ENCODE peak calls at places on chromosomes 7 and 10, in eight cellular contexts. V, R, A, N, O, W, T and Q are unnamed samples.

GRCh38 chr10:94088926-94089381 is 95.2 kb downstream of the PLCE1 start:
- DNase-seq in V (no peak), R (peak), A (peak), N (no peak), O (peak), W (no peak), T (peak), Q (no peak)

GRCh38 chr7:42232275-42232674 is 4.7 kb downstream of the GLI3 start:
- DNase-seq in V (no peak), R (peak), A (no peak), N (no peak), O (peak), W (no peak), T (peak), Q (no peak)

GRCh38 chr10:92990615-92991014 is 70.0 kb upstream of the CYP26C1 start:
- DNase-seq in V (no peak), R (peak), A (no peak), N (no peak), O (no peak), W (no peak), T (no peak), Q (no peak)

GRCh38 chr10:17200885-17201164 is 647 bp downstream of the TRDMT1 start:
- DNase-seq in V (no peak), R (peak), A (no peak), N (peak), O (peak), W (peak), T (no peak), Q (no peak)

GRCh38 chr7:158282461-158283001 is 305.1 kb downstream of the PTPRN2 start:
- DNase-seq in V (peak), R (no peak), A (no peak), N (no peak), O (no peak), W (no peak), T (no peak), Q (no peak)

GRCh38 chr10:97673736-97674525 is 13.1 kb downstream of the AVPI1 start:
- DNase-seq in V (no peak), R (peak), A (no peak), N (peak), O (peak), W (no peak), T (peak), Q (no peak)

GRCh38 chr7:51303142-51303525 is 13.5 kb downstream of the COBL start:
- DNase-seq in V (no peak), R (no peak), A (no peak), N (no peak), O (no peak), W (no peak), T (no peak), Q (no peak)

GRCh38 chr7:90973146-90973545 is 291.1 kb upstream of the FZD1 start:
- DNase-seq in V (no peak), R (peak), A (no peak), N (no peak), O (no peak), W (no peak), T (peak), Q (no peak)

GRCh38 chr7:44307905-44308740 is 17.3 kb downstream of the CAMK2B start:
- DNase-seq in V (peak), R (no peak), A (no peak), N (no peak), O (no peak), W (no peak), T (no peak), Q (no peak)

GRCh38 chr10:104711167-104711765 is 70.2 kb downstream of the SORCS3 start:
- DNase-seq in V (no peak), R (no peak), A (no peak), N (no peak), O (no peak), W (no peak), T (no peak), Q (no peak)

GRCh38 chr10:104254493-104255243 is at the start of gene GSTO1:
- DNase-seq in V (peak), R (peak), A (peak), N (peak), O (peak), W (peak), T (peak), Q (peak)

GRCh38 chr10:14604181-14605142 is 170.2 kb downstream of the FAM107B start:
- DNase-seq in V (peak), R (peak), A (no peak), N (peak), O (peak), W (peak), T (peak), Q (peak)

GRCh38 chr10:126500866-126501265 is 112.6 kb upstream of the ADAM12 start:
- DNase-seq in V (no peak), R (peak), A (peak), N (no peak), O (peak), W (no peak), T (peak), Q (no peak)

GRCh38 chr10:104437226-104437625 is 83.6 kb downstream of the CFAP58 start:
- DNase-seq in V (no peak), R (peak), A (no peak), N (no peak), O (no peak), W (no peak), T (no peak), Q (no peak)

GRCh38 chr10:125132331-125132730 is 28.0 kb downstream of the CTBP2 start:
- DNase-seq in V (peak), R (peak), A (no peak), N (no peak), O (no peak), W (no peak), T (no peak), Q (no peak)

GRCh38 chr10:79264942-79265341 is 82.3 kb upstream of the PPIF start:
- DNase-seq in V (no peak), R (peak), A (no peak), N (no peak), O (no peak), W (no peak), T (no peak), Q (no peak)

GRCh38 chr10:118033905-118034304 is 12.8 kb downstream of the RAB11FIP2 start:
- DNase-seq in V (no peak), R (peak), A (no peak), N (no peak), O (peak), W (no peak), T (no peak), Q (no peak)

GRCh38 chr10:70575486-70575873 is 27.1 kb downstream of the PRF1 start:
- DNase-seq in V (peak), R (no peak), A (no peak), N (peak), O (no peak), W (no peak), T (no peak), Q (no peak)

GRCh38 chr7:116697152-116697551 is 25.2 kb downstream of the MET start:
- DNase-seq in V (no peak), R (no peak), A (no peak), N (no peak), O (no peak), W (no peak), T (no peak), Q (no peak)

GRCh38 chr7:70506463-70506862 is 625.5 kb upstream of the GALNT17 start:
- DNase-seq in V (no peak), R (no peak), A (no peak), N (no peak), O (peak), W (no peak), T (no peak), Q (no peak)

GRCh38 chr10:118835682-118836326 is 81.0 kb upstream of the CACUL1 start:
- DNase-seq in V (no peak), R (no peak), A (no peak), N (no peak), O (peak), W (peak), T (no peak), Q (no peak)

GRCh38 chr7:108736266-108736891 is 166.7 kb downstream of the DNAJB9 start:
- DNase-seq in V (no peak), R (no peak), A (no peak), N (no peak), O (no peak), W (no peak), T (no peak), Q (no peak)

GRCh38 chr10:34124522-34125035 is 690.5 kb downstream of the PARD3 start:
- DNase-seq in V (no peak), R (peak), A (no peak), N (no peak), O (peak), W (peak), T (peak), Q (no peak)

GRCh38 chr10:79158402-79159097 is 89.8 kb downstream of the ZMIZ1 start:
- DNase-seq in V (no peak), R (no peak), A (no peak), N (no peak), O (no peak), W (no peak), T (no peak), Q (no peak)

GRCh38 chr7:23246540-23246939 is at the start of gene GPNMB:
- DNase-seq in V (no peak), R (peak), A (peak), N (no peak), O (peak), W (no peak), T (peak), Q (no peak)

GRCh38 chr10:114525368-114525949 is 121.2 kb upstream of the AFAP1L2 start:
- DNase-seq in V (no peak), R (no peak), A (no peak), N (no peak), O (peak), W (no peak), T (no peak), Q (no peak)

GRCh38 chr7:5179756-5180155 is 10.3 kb upstream of the WIPI2 start:
- DNase-seq in V (no peak), R (no peak), A (no peak), N (no peak), O (no peak), W (no peak), T (no peak), Q (no peak)

GRCh38 chr7:113004726-113005454 is 81.7 kb downstream of the GPR85 start:
- DNase-seq in V (no peak), R (no peak), A (no peak), N (no peak), O (no peak), W (no peak), T (no peak), Q (no peak)

GRCh38 chr10:55629792-55630490 is 731.1 kb downstream of the ZWINT start:
- DNase-seq in V (peak), R (peak), A (no peak), N (no peak), O (peak), W (peak), T (no peak), Q (no peak)
- TF ChIP-seq CTCF in V (peak), R (peak), A (peak), N (no peak), O (peak), W (peak), T (peak), Q (no peak)

DNA sequence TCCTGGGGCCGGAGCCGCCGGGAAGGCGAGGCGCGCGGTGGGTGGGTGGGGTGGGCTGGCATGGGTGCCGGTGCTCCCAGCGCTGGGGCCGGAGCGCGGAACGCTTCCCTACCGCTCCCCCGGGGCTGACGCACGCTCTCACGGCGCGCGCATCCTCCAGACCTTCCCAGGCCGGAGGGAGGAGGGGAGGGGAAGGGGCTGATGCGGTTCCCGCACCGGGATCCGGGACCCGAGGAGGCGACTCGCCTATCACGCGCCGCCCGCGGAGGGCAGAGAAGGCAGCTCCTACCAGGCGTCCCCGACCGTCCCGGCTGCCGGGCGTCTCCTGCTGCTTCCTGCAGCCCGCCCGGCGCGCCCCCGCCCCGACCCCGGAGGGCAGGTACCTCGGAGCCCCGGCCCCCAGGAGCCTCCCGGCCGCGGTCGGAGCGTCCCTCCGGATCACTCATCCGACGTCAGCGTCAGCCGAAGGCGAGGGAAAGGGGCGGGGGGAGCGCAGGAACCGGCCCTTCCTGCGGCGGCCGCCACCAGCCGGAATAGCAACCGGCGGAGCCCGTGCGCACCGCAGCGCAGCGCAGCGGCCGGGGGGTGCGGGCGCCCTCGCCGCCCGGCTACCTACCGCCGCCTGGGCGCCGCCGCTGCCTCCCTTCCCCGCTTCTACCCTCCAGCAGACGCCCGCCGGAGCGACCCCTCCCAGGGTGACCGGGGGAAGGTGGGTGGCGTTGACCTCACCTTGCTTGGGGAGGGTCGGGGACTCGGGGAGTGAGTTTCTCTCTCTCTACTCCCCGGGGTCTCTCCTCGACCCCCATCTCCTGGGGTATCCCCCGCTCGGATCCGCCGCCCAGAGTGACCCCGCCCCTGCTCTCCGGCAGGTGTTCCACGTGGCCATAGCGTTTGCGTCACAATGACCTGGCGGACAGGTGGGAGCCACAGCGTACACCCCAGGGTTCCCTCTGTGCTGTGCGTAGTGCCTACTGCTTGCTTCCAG is at the start of gene ICA1:
- DNase-seq in V (peak), R (no peak), A (no peak), N (peak), O (peak), W (peak), T (peak), Q (no peak)
- TF ChIP-seq CTCF in V (no peak), R (no peak), A (no peak), N (no peak), O (no peak), W (no peak), T (no peak), Q (no peak)

GRCh38 chr7:20328692-20329091 is 2.0 kb upstream of the ITGB8 start:
- DNase-seq in V (no peak), R (no peak), A (no peak), N (no peak), O (no peak), W (no peak), T (no peak), Q (no peak)

GRCh38 chr7:20330797-20331230 is at the start of gene ITGB8:
- DNase-seq in V (no peak), R (no peak), A (no peak), N (peak), O (no peak), W (peak), T (no peak), Q (no peak)

GRCh38 chr7:20331231-20331880 is 656 bp downstream of the ITGB8 start:
- DNase-seq in V (peak), R (peak), A (no peak), N (peak), O (peak), W (no peak), T (no peak), Q (no peak)

GRCh38 chr7:20329389-20330175 is 1.1 kb upstream of the ITGB8 start:
- DNase-seq in V (peak), R (peak), A (no peak), N (peak), O (peak), W (peak), T (peak), Q (no peak)

DNA sequence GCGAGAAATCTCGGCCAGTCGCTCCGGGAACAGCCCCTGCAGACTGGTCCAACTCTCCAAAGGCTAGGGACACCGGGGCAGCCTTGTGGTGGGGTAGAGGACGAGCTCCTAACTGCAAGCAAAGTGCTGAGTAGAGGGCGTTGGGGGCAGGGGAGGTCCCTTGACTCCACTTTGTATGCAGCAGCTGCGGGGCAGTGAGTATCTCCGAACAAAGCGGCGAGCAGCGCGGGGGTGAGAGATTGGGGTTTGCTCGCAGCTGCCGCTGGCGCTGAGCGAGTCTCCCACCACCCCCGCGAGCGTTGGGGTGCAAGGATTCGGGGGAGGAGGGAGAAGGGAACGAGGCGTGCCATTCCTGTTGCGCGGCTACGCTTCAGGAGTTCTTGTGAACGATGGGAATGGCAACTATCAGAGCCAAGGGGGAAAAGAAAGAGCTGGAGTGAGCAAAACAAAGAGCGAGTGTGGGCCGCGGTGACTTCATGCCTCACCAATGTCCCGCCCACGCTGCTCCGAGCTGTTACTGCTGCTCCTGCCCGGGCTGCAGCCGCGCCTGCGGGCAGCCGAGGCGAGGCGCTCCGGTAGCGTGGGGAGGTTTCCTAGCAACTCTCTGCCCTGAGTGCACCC is 414 bp upstream of the ITGB8 start:
- DNase-seq in V (peak), R (peak), A (peak), N (peak), O (peak), W (peak), T (peak), Q (no peak)
- TF ChIP-seq CTCF in V (no peak), R (no peak), A (no peak), N (no peak), O (no peak), W (no peak), T (no peak), Q (no peak)

DNA sequence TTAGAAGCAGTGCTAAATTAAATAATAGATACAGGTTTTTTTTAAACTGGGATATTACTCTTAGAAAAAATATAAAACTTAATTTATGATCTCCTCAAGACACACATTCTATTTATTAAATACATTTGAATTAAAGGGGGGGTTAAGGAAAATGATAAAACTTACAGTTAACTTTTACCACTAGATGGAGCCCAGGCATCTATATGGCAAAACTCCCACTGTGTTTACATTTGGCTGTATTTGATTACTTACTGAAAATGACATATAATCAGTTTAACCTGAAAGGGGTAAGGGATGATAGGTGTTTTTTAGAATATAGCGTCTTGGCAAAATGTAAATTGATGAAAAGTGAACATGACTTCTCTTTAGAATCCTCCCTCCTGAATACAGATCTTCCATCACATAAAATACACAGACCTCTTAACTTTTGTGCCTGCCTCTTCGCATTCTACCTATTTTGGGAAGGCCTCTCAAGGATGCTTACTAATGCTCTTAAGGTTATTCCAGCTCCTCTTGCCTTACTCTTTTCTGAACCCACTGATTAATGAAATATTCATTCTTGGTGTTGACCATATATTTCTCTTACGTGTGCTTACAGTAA is 235.7 kb downstream of the AGMO start:
- DNase-seq in V (no peak), R (peak), A (peak), N (no peak), O (peak), W (peak), T (peak), Q (no peak)
- TF ChIP-seq CTCF in V (peak), R (peak), A (peak), N (peak), O (peak), W (peak), T (peak), Q (no peak)

GRCh38 chr10:112183329-112184051 is at the start of gene GPAM:
- DNase-seq in V (peak), R (peak), A (peak), N (peak), O (peak), W (peak), T (peak), Q (peak)
- TF ChIP-seq CTCF in V (no peak), R (no peak), A (no peak), N (no peak), O (no peak), W (no peak), T (no peak), Q (no peak)

DNA sequence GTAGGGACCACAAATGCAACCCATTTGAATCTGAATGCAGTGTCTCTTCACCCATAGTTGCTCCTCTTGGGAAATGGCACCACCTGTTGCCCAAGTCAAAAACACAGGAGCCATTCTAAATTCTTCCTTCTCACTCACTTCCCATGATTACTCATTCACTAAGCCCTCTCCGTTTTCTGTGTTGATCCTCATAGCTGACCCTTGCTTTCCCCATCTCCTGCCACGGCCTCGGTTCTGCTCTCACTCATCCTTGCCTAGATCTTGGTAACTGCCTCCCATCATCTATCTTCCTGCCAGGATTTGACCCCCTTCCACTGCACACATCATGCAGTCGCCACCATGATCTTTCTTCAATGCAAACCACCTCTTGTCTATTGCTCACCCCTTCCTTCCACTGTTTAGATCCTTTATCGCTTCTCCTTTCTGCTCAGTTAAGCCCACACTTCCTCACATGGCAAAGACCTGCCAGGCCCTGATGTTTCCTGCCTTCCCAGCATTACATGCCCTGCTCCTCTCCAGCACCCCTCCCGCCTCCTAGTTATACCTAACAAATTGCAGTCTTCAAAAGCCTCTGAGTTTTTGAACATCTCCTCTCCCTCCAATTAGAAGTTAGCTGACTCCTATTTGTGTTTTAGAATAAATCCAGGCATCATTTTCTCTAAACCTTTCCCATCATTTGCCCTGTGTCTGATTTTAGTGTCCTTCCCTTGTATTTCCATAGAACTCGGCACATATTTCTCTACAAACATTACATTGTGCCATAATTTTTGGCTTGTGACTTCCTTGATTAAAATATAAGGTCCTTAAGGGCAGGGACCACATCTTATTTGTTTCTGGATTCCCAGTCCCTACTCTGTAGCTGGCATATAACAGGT is 19.2 kb upstream of the CPN1 start:
- DNase-seq in V (no peak), R (peak), A (peak), N (peak), O (peak), W (peak), T (peak), Q (no peak)
- TF ChIP-seq CTCF in V (no peak), R (peak), A (peak), N (no peak), O (no peak), W (peak), T (no peak), Q (no peak)

GRCh38 chr10:73060738-73061635 is 35.7 kb downstream of the P4HA1 start:
- DNase-seq in V (no peak), R (peak), A (no peak), N (peak), O (peak), W (peak), T (no peak), Q (no peak)
- TF ChIP-seq CTCF in V (peak), R (peak), A (peak), N (peak), O (peak), W (peak), T (peak), Q (peak)